ENCODE peak calls at places on chromosomes 13 and 19, in six cellular contexts. K is mammary epithelial cell, F is fibroblast of lung, E is SJSA1, R is psoas muscle, L is adipocyte. U is an unnamed sample. For H3K4me1, the result is how much of the 10 kb centered on the place peaks cover.

GRCh38 chr19:16365300-16365996 is 40.8 kb downstream of the KLF2 start:
- DNase-seq in K (no peak), F (no peak), E (no peak), R (no peak), L (no peak), U (no peak)

GRCh38 chr13:97945792-97946419 is 7.6 kb upstream of the IPO5 start:
- DNase-seq in K (no peak), F (no peak), E (peak), R (no peak), L (no peak), U (peak)

GRCh38 chr19:409006-409514 is at the start of gene C2CD4C:
- DNase-seq in K (no peak), F (no peak), E (no peak), R (no peak), L (peak), U (no peak)

GRCh38 chr19:48745208-48745995 is 1.3 kb downstream of the IZUMO1 start:
- DNase-seq in K (peak), F (peak), E (peak), R (peak), L (peak), U (peak)

GRCh38 chr13:97567510-97568243 is 133.7 kb downstream of the RAP2A start:
- DNase-seq in K (peak), F (peak), E (no peak), R (peak), L (no peak), U (peak)

GRCh38 chr19:10222201-10222890 is 8.8 kb downstream of the S1PR2 start:
- DNase-seq in K (no peak), F (no peak), E (no peak), R (no peak), L (no peak), U (no peak)

GRCh38 chr19:47239152-47239551 is 8.2 kb upstream of the BBC3 start:
- DNase-seq in K (no peak), F (no peak), E (no peak), R (no peak), L (no peak), U (no peak)

GRCh38 chr19:29503140-29503758 is 22.5 kb upstream of the VSTM2B start:
- DNase-seq in K (no peak), F (no peak), E (no peak), R (no peak), L (no peak), U (no peak)

GRCh38 chr13:44605275-44605674 is 29.1 kb upstream of the TSC22D1 start:
- DNase-seq in K (no peak), F (peak), E (no peak), R (no peak), L (peak), U (no peak)

GRCh38 chr19:34154401-34154800 is 17.9 kb upstream of the LSM14A start:
- DNase-seq in K (no peak), F (no peak), E (no peak), R (no peak), L (no peak), U (no peak)

GRCh38 chr19:5947435-5947834 is 30.5 kb downstream of the RANBP3 start:
- DNase-seq in K (no peak), F (peak), E (no peak), R (peak), L (no peak), U (peak)

GRCh38 chr19:5949792-5950305 is 28.1 kb downstream of the RANBP3 start:
- DNase-seq in K (no peak), F (no peak), E (no peak), R (no peak), L (no peak), U (no peak)

GRCh38 chr19:5950744-5951143 is 27.2 kb downstream of the RANBP3 start:
- DNase-seq in K (no peak), F (no peak), E (no peak), R (no peak), L (no peak), U (no peak)

GRCh38 chr19:5951338-5951861 is 26.5 kb downstream of the RANBP3 start:
- DNase-seq in K (no peak), F (no peak), E (no peak), R (no peak), L (no peak), U (no peak)

GRCh38 chr19:5948697-5949564 is 29.0 kb downstream of the RANBP3 start:
- DNase-seq in K (no peak), F (no peak), E (no peak), R (no peak), L (no peak), U (no peak)
- H3K4me1 ChIP-seq in K (under half), F (under half), E (under half), R (under half), L (under half), U (under half)

GRCh38 chr19:3401004-3401768 is 34.8 kb downstream of the NFIC start:
- DNase-seq in K (no peak), F (no peak), E (no peak), R (no peak), L (no peak), U (no peak)
- H3K4me1 ChIP-seq in K (under half), F (under half), E (under half), R (half or more), L (under half), U (under half)

GRCh38 chr19:17754634-17755532 is 3.6 kb downstream of the FCHO1 start:
- DNase-seq in K (no peak), F (no peak), E (no peak), R (no peak), L (no peak), U (no peak)

GRCh38 chr19:17753976-17754375 is 2.7 kb downstream of the FCHO1 start:
- DNase-seq in K (no peak), F (no peak), E (no peak), R (no peak), L (no peak), U (no peak)

GRCh38 chr19:17751103-17751911 is at the start of gene FCHO1:
- DNase-seq in K (no peak), F (no peak), E (no peak), R (no peak), L (no peak), U (no peak)

GRCh38 chr19:17751912-17752273 is 616 bp downstream of the FCHO1 start:
- DNase-seq in K (no peak), F (no peak), E (no peak), R (no peak), L (no peak), U (no peak)

DNA sequence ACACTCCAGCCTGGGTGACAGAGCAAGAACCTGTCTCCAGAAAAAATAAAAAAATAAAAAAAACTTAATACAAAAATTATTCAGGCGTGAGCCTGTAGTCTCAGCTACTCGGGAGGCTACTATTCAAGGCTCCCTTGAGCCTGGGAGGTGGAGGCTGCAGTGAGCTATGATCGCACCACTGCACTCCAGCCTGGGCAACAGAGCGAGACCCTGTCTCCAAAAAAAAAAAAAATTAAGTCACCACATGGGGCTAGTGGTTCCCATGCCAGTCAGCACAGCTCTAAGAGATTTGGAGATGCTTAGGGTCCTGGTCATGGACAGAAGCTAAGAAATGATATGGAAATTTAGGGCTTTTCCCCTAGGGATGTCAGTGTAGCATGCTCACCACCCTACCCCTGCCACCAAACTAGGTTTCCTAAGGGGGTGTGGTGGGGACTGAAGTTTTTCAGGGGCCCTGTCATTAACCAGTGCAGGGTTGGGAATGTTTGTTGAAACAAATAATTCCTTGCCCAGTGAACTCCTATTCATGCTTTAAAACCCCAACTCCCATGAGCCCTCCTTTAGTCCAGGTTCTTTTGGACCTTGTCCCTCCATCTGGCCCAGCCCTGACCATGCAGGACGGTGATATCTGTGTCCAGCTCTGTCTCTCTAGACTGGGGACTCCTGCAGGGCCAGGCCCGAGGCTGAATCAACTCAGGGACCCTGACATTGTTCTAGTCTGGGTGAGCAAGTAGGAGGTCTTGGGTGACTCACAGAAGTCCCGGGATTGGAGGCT is 1.8 kb downstream of the FCHO1 start:
- DNase-seq in K (no peak), F (no peak), E (no peak), R (no peak), L (no peak), U (no peak)
- H3K4me1 ChIP-seq in K (under half), F (under half), E (under half), R (under half), L (under half), U (under half)

DNA sequence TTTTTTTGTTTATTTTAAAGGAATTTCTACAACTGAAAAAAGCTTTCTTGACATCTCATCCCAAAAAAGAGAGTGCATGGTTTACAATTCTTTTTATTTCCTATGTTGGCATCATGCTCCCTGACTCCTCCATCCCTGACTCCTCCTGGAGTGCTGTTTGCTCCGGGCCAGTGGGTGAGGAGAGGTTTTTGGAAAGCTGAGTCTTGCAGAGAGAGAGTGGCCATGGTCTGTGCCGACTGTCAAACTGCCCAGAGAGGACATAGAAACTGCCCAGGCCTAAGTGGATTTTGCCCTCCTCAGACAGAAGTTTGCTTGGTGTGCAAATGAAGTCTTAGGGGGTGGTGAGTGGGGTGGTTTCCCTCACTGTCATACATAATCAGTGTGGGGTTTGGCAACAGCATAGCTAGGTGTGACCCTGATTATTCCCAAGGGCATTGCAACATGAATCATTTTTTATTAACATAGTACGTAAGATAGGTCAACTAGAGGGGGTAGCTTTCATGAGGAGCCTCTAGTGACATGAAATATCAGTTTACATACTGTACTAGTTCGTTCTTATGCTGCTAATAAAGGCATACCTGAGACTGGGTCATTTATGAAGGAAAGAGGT is 179.8 kb upstream of the UBL3 start:
- DNase-seq in K (no peak), F (no peak), E (no peak), R (no peak), L (peak), U (no peak)
- H3K4me1 ChIP-seq in K (under half), F (under half), E (under half), R (under half), L (under half), U (under half)

GRCh38 chr19:3098141-3098514 is 4.0 kb downstream of the GNA11 start:
- DNase-seq in K (peak), F (no peak), E (no peak), R (peak), L (no peak), U (no peak)
- H3K4me1 ChIP-seq in K (under half), F (under half), E (under half), R (half or more), L (under half), U (under half)

GRCh38 chr19:15320118-15320517 is 12.2 kb downstream of the BRD4 start:
- DNase-seq in K (no peak), F (peak), E (no peak), R (no peak), L (peak), U (peak)

GRCh38 chr19:15317392-15318011 is 14.8 kb downstream of the BRD4 start:
- DNase-seq in K (no peak), F (peak), E (no peak), R (no peak), L (no peak), U (peak)

GRCh38 chr19:15315101-15315500 is 17.2 kb downstream of the BRD4 start:
- DNase-seq in K (peak), F (no peak), E (no peak), R (no peak), L (no peak), U (no peak)

GRCh38 chr19:15316498-15316897 is 15.8 kb downstream of the BRD4 start:
- DNase-seq in K (no peak), F (no peak), E (no peak), R (no peak), L (peak), U (peak)

GRCh38 chr19:15318241-15318691 is 14.1 kb downstream of the BRD4 start:
- DNase-seq in K (no peak), F (peak), E (no peak), R (no peak), L (peak), U (no peak)
- H3K4me1 ChIP-seq in K (under half), F (under half), E (half or more), R (half or more), L (half or more), U (half or more)

GRCh38 chr19:37977391-37977790 is 70.4 kb downstream of the SIPA1L3 start:
- DNase-seq in K (no peak), F (no peak), E (no peak), R (no peak), L (no peak), U (no peak)

GRCh38 chr19:37977992-37978391 is 71.0 kb downstream of the SIPA1L3 start:
- DNase-seq in K (peak), F (peak), E (peak), R (no peak), L (no peak), U (peak)

GRCh38 chr19:37981785-37982475 is 74.9 kb downstream of the SIPA1L3 start:
- DNase-seq in K (peak), F (peak), E (peak), R (no peak), L (no peak), U (peak)

GRCh38 chr19:37980419-37980975 is 73.5 kb downstream of the SIPA1L3 start:
- DNase-seq in K (no peak), F (peak), E (no peak), R (no peak), L (no peak), U (peak)

DNA sequence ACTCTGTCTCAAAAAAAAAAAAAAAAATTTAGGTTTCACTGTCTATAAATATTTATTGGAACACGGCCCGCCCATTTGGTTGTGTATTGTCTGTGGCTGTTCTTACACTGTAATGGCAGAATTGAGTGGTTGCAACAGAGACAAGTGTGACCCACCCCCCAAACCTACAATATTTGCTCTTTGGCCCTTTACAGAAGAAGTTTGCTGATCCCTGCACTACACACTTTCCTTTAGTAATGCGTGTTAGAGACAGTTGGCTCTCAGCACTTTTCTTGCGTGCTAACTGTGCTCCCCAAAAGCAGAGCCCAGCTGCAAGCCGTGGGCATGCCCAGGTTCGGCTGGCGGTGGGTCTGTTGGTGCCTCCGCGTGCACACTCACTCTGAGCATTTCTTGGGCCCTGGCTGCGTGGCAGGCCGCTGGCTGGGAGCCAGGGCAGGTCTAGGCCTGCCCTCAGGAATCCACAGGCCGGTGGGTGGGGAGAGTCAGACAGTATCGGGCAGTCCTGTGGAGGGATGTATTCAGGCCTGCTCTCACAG is 72.6 kb downstream of the SIPA1L3 start:
- DNase-seq in K (peak), F (no peak), E (no peak), R (no peak), L (no peak), U (peak)
- H3K4me1 ChIP-seq in K (half or more), F (under half), E (half or more), R (under half), L (under half), U (under half)

GRCh38 chr19:50341091-50341564 is 12.0 kb upstream of the KCNC3 start:
- DNase-seq in K (no peak), F (no peak), E (no peak), R (no peak), L (no peak), U (no peak)

GRCh38 chr19:50349277-50350057 is 16.0 kb downstream of the NAPSA start:
- DNase-seq in K (no peak), F (no peak), E (no peak), R (no peak), L (no peak), U (no peak)

GRCh38 chr19:50344661-50345318 is 15.6 kb upstream of the KCNC3 start:
- DNase-seq in K (no peak), F (no peak), E (no peak), R (no peak), L (no peak), U (no peak)
- H3K4me1 ChIP-seq in K (under half), F (under half), E (under half), R (under half), L (under half), U (under half)